ENCODE peak calls at places on chromosomes 12 and 14, in four cellular contexts. V is HEK293T, I is HepG2, Q is H1. M is an unnamed sample.

GRCh38 chr14:52987042-52987441 is 36.2 kb upstream of the FERMT2 start:
- DNase-seq in I (no peak), Q (no peak), V (no peak), M (no peak)

GRCh38 chr12:50927766-50928224 is 24.5 kb upstream of the HIGD1C start:
- DNase-seq in Q (no peak), I (no peak), V (no peak), M (no peak)

GRCh38 chr12:18224745-18225144 is 36.6 kb upstream of the PIK3C2G start:
- DNase-seq in I (peak; percentile 21), Q (no peak), V (peak; percentile 17), M (peak; percentile 80)

GRCh38 chr14:70555890-70556289 is 21.1 kb upstream of the ADAM20 start:
- DNase-seq in V (no peak), I (no peak), Q (no peak), M (no peak)

GRCh38 chr14:70622111-70622712 is 19.5 kb upstream of the TTC9 start:
- DNase-seq in V (peak; percentile 61), Q (peak; percentile 75), I (peak; percentile 64), M (no peak)

GRCh38 chr14:92934196-92935085 is 11.5 kb downstream of the CHGA start:
- DNase-seq in I (no peak), Q (no peak), V (no peak), M (no peak)

GRCh38 chr12:75345531-75345930 is 11.1 kb downstream of the GLIPR1L1 start:
- DNase-seq in I (no peak), V (no peak), Q (no peak), M (no peak)

GRCh38 chr14:76780360-76780759 is 19.1 kb downstream of the VASH1 start:
- DNase-seq in I (no peak), V (no peak), Q (no peak), M (no peak)

GRCh38 chr14:68911594-68912227 is 67.4 kb downstream of the ACTN1 start:
- DNase-seq in Q (peak; percentile 91), V (peak; percentile 92), I (peak; percentile 74), M (peak; percentile 59)

GRCh38 chr12:75245108-75245507 is 35.5 kb upstream of the KCNC2 start:
- DNase-seq in I (no peak), V (no peak), Q (no peak), M (no peak)

GRCh38 chr12:104698871-104699270 is 242.1 kb downstream of the CHST11 start:
- DNase-seq in Q (no peak), I (no peak), V (no peak), M (no peak)

GRCh38 chr12:117622087-117622486 is 260.7 kb upstream of the NOS1 start:
- DNase-seq in V (no peak), I (no peak), Q (no peak), M (no peak)

GRCh38 chr12:84911331-84912190 is 1.0 kb downstream of the SLC6A15 start:
- DNase-seq in Q (peak; percentile 88), V (peak; percentile 79), I (no peak), M (peak; percentile 88)

GRCh38 chr14:99122521-99123125 is 149.4 kb downstream of the BCL11B start:
- DNase-seq in Q (peak; percentile 44), I (no peak), V (peak; percentile 62), M (no peak)

GRCh38 chr12:62032838-62033237 is 227.4 kb upstream of the USP15 start:
- DNase-seq in Q (no peak), V (no peak), I (no peak), M (no peak)

GRCh38 chr14:77989441-77989891 is 180.7 kb upstream of the NRXN3 start:
- DNase-seq in V (no peak), Q (no peak), I (no peak), M (no peak)

GRCh38 chr12:6141048-6141447 is 16.6 kb upstream of the VWF start:
- DNase-seq in I (no peak), V (no peak), Q (no peak), M (no peak)

GRCh38 chr12:130710001-130710732 is 5.9 kb downstream of the RIMBP2 start:
- DNase-seq in I (no peak), Q (peak; percentile 38), V (no peak), M (no peak)

GRCh38 chr12:127182018-127182417 is 1085.0 kb upstream of the TMEM132C start:
- DNase-seq in Q (no peak), I (no peak), V (no peak), M (no peak)

GRCh38 chr14:84485016-84485415 is 1044.9 kb upstream of the FLRT2 start:
- DNase-seq in V (no peak), I (no peak), Q (no peak), M (no peak)

GRCh38 chr14:84477996-84478395 is 1051.9 kb upstream of the FLRT2 start:
- DNase-seq in V (no peak), I (no peak), Q (no peak), M (no peak)

GRCh38 chr14:84483072-84483410 is 1046.9 kb upstream of the FLRT2 start:
- DNase-seq in Q (no peak), I (no peak), V (no peak), M (no peak)

DNA sequence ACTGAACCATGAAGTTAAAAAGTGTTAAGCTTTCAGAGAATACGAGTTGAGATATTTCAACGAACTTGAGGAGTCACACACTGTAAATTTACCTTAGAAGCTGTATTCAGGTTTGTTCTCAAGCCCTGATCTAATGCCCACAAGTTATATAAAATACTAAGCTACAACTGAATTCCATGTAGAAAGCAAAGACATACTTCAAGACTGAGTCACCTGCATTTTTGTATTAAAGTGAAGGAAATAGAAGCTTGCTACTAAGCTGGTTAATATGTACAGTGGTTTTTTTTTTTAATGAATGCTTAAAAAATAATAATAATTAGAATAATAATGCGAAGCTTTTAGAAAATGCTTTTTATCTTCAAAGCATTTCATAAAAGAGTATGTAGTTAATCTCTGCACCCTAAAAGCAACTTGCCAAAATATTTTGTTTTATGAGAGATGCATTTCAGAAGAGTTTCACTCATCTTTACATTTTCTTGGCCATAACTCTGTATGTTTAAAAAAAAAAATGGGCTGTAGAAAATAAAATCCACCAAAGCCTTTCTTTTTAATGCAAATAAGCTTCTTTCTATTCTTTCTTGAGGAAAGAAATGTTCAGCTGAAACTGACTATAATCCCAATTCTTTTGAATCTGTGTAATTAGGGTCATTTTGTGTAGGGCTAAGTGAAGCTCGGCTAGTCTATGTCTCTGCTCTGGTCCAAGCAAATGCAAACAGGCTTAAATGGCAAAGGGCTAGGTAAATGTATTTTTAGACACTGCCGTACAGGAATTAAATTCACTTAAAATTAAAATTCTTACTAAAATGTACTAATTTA is 1047.5 kb upstream of the FLRT2 start:
- DNase-seq in V (no peak), Q (no peak), I (no peak), M (no peak)
- TF ChIP-seq SUZ12 in V (no peak), Q (no peak), I (no peak), M (no peak)

GRCh38 chr12:112837629-112838191 is 46.2 kb downstream of the RPH3A start:
- DNase-seq in Q (no peak), I (peak; percentile 14), V (no peak), M (no peak)
- TF ChIP-seq SUZ12 in Q (no peak), I (no peak), V (no peak), M (no peak)

GRCh38 chr12:132449565-132450390 is 40.2 kb upstream of the FBRSL1 start:
- DNase-seq in V (no peak), Q (no peak), I (no peak), M (no peak)
- TF ChIP-seq SUZ12 in V (no peak), Q (no peak), I (no peak), M (no peak)

GRCh38 chr12:82998509-82998908 is 311.8 kb downstream of the TMTC2 start:
- DNase-seq in V (no peak), Q (no peak), I (no peak), M (no peak)

GRCh38 chr12:83008703-83009102 is 322.0 kb downstream of the TMTC2 start:
- DNase-seq in Q (no peak), I (no peak), V (no peak), M (no peak)

GRCh38 chr12:83005534-83006197 is 319.0 kb downstream of the TMTC2 start:
- DNase-seq in Q (no peak), I (no peak), V (no peak), M (no peak)

DNA sequence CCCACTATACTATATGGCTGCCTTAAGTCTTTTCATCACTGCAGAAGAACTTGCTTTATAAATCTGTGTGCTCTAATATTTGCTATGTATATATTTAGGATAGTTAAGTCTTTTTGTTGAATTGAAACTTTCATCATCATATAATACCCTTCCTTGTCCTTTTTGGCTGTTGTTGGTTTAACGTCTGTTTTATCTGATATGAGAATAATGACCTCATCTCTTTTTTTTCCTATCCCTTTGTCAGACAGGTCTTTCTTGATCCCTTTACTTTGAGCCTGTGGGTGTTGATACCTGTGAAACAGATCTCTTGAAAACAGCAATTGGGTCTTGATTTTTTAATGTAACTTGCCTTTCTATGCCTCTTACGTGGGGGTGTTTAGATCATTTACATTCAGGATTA is 316.3 kb downstream of the TMTC2 start:
- DNase-seq in I (no peak), Q (no peak), V (no peak), M (no peak)
- TF ChIP-seq SUZ12 in I (no peak), Q (no peak), V (no peak), M (no peak)